ENCODE peak calls at places on chromosomes 13 and 19, in four cellular contexts. J, F, N and Z are unnamed samples.

GRCh38 chr19:33872445-33873320 is 76.0 kb downstream of the KCTD15 start:
- DNase-seq in J (no peak), F (no peak), N (no peak), Z (no peak)

GRCh38 chr13:93746589-93746988 is 520.0 kb downstream of the GPC6 start:
- DNase-seq in J (no peak), F (no peak), N (no peak), Z (no peak)

GRCh38 chr19:19064098-19064722 is 416 bp downstream of the SLC25A42 start:
- DNase-seq in J (peak), F (no peak), N (no peak), Z (peak)

GRCh38 chr19:32971012-32971595 is 654 bp downstream of the CEP89 start:
- DNase-seq in J (no peak), F (peak), N (no peak), Z (no peak)

GRCh38 chr13:46995874-46996273 is 99.0 kb upstream of the HTR2A start:
- DNase-seq in J (no peak), F (no peak), N (no peak), Z (peak)

GRCh38 chr19:22422220-22422619 is at the start of gene ZNF98:
- DNase-seq in J (no peak), F (no peak), N (no peak), Z (no peak)

GRCh38 chr19:35195822-35196221 is 32.7 kb downstream of the FAM187B start:
- DNase-seq in J (no peak), F (no peak), N (no peak), Z (no peak)

GRCh38 chr19:52963229-52963760 is 614 bp upstream of the ZNF816 start:
- DNase-seq in J (no peak), F (peak), N (peak), Z (no peak)

GRCh38 chr19:55563261-55563690 is 17.4 kb downstream of the ZNF579 start:
- DNase-seq in J (no peak), F (no peak), N (no peak), Z (no peak)

GRCh38 chr19:38975861-38976271 is 324 bp upstream of the FBXO17 start:
- DNase-seq in J (no peak), F (no peak), N (no peak), Z (no peak)

GRCh38 chr19:47813304-47813994 is 8.3 kb upstream of the CRX start:
- DNase-seq in J (peak), F (no peak), N (peak), Z (peak)

GRCh38 chr13:50589139-50589538 is 254.4 kb downstream of the DLEU7 start:
- DNase-seq in J (no peak), F (no peak), N (no peak), Z (no peak)

GRCh38 chr13:31946091-31946770 is 85.3 kb upstream of the FRY start:
- DNase-seq in J (no peak), F (no peak), N (no peak), Z (no peak)

GRCh38 chr19:35790981-35791813 is 15.8 kb downstream of the ARHGAP33 start:
- DNase-seq in J (peak), F (no peak), N (peak), Z (no peak)